ENCODE peak calls at places on chromosomes 5 and 9, in six cellular contexts. W, M, T, Y, N and P are unnamed samples.

GRCh38 chr5:78102498-78102897 is 192.0 kb downstream of the AP3B1 start:
- DNase-seq in T (no peak), Y (no peak), N (no peak), M (no peak), W (no peak), P (no peak)

GRCh38 chr9:121169094-121169601 is 32.5 kb downstream of the RAB14 start:
- DNase-seq in M (peak), Y (no peak), T (no peak), W (no peak), N (peak), P (no peak)

GRCh38 chr5:134275822-134276221 is 49.9 kb upstream of the PPP2CA start:
- DNase-seq in Y (no peak), W (no peak), T (no peak), M (no peak), N (no peak), P (no peak)

GRCh38 chr9:7211657-7212056 is 453.9 kb downstream of the KDM4C start:
- DNase-seq in W (no peak), T (no peak), N (no peak), M (no peak), Y (no peak), P (no peak)

GRCh38 chr5:179558912-179559279 is 8.5 kb downstream of the RUFY1 start:
- DNase-seq in W (no peak), Y (no peak), N (no peak), M (peak), T (no peak), P (no peak)

GRCh38 chr5:139655727-139656271 is 7.7 kb downstream of the CXXC5 start:
- DNase-seq in M (no peak), Y (no peak), N (no peak), W (no peak), T (no peak), P (no peak)

GRCh38 chr5:106321242-106321641 is 1349.5 kb downstream of the EFNA5 start:
- DNase-seq in Y (no peak), N (no peak), T (no peak), M (no peak), W (no peak), P (no peak)

GRCh38 chr5:53350408-53350807 is 130.0 kb upstream of the FST start:
- DNase-seq in M (no peak), W (no peak), T (no peak), Y (no peak), N (no peak), P (no peak)

GRCh38 chr9:83396813-83397212 is 141.4 kb downstream of the FRMD3 start:
- DNase-seq in M (no peak), N (no peak), Y (no peak), T (no peak), W (no peak), P (no peak)

GRCh38 chr9:76798527-76798926 is 34.3 kb downstream of the PCA3 start:
- DNase-seq in M (no peak), Y (no peak), T (no peak), W (no peak), N (no peak), P (peak)

GRCh38 chr5:67724412-67725135 is 491.0 kb upstream of the PIK3R1 start:
- DNase-seq in Y (no peak), W (no peak), M (no peak), N (no peak), T (no peak), P (no peak)

GRCh38 chr5:16492398-16493175 is 27.0 kb upstream of the ZNF622 start:
- DNase-seq in W (no peak), M (peak), N (peak), T (no peak), Y (peak), P (no peak)

GRCh38 chr9:136110082-136111061 is 8.3 kb downstream of the TMEM250 start:
- DNase-seq in W (no peak), M (no peak), Y (no peak), T (peak), N (no peak), P (no peak)

GRCh38 chr5:44542470-44542869 is 153.2 kb upstream of the FGF10 start:
- DNase-seq in Y (no peak), W (no peak), M (no peak), T (no peak), N (no peak), P (no peak)

GRCh38 chr5:79503794-79504495 is 10.0 kb downstream of the HOMER1 start:
- DNase-seq in Y (no peak), N (no peak), T (no peak), M (no peak), W (no peak), P (no peak)

GRCh38 chr9:116377179-116377790 is 223.7 kb downstream of the PAPPA start:
- DNase-seq in Y (no peak), W (no peak), N (peak), M (peak), T (no peak), P (no peak)

GRCh38 chr5:165894916-165895315 is 2389.5 kb downstream of the MAT2B start:
- DNase-seq in T (no peak), W (no peak), Y (no peak), M (no peak), N (no peak), P (no peak)